ENCODE peak calls at places on chromosome X, in four cellular contexts. One of them, this sample, is unnamed.

GRCh38 chrX:140765043-140765784 is 55.7 kb downstream of the LINC00632 start:
- DNase-seq in GM13977: no peak
- DNase-seq in lower leg skin: no peak
- DNase-seq in ELR: peak; percentile 51
- DNase-seq in this sample: no peak

GRCh38 chrX:56281789-56282188 is 49.6 kb downstream of the KLF8 start:
- DNase-seq in GM13977: no peak
- DNase-seq in lower leg skin: no peak
- DNase-seq in ELR: peak; percentile 5
- DNase-seq in this sample: peak; percentile 15

GRCh38 chrX:3501833-3502535 is 155.5 kb upstream of the MXRA5 start:
- DNase-seq in GM13977: no peak
- DNase-seq in lower leg skin: no peak
- DNase-seq in ELR: no peak
- DNase-seq in this sample: peak; percentile 69

GRCh38 chrX:109709129-109709631 is 23.9 kb downstream of the ACSL4 start:
- DNase-seq in GM13977: peak; percentile 31
- DNase-seq in lower leg skin: no peak
- DNase-seq in ELR: peak; percentile 57
- DNase-seq in this sample: peak; percentile 57

GRCh38 chrX:13373807-13374187 is 53.9 kb upstream of the ATXN3L start:
- DNase-seq in GM13977: no peak
- DNase-seq in lower leg skin: no peak
- DNase-seq in ELR: no peak
- DNase-seq in this sample: peak; percentile 56

GRCh38 chrX:77510007-77510406 is 62.8 kb downstream of the FGF16 start:
- DNase-seq in GM13977: no peak
- DNase-seq in lower leg skin: no peak
- DNase-seq in ELR: peak; percentile 48
- DNase-seq in this sample: peak; percentile 6

GRCh38 chrX:118528089-118528753 is 32.6 kb downstream of the DOCK11 start:
- DNase-seq in GM13977: peak; percentile 28
- DNase-seq in lower leg skin: no peak
- DNase-seq in ELR: no peak
- DNase-seq in this sample: no peak

GRCh38 chrX:39757971-39758370 is 339.8 kb downstream of the BCOR start:
- DNase-seq in GM13977: no peak
- DNase-seq in lower leg skin: no peak
- DNase-seq in ELR: peak; percentile 41
- DNase-seq in this sample: peak; percentile 28

GRCh38 chrX:136259543-136259942 is 8.3 kb upstream of the MAP7D3 start:
- DNase-seq in GM13977: no peak
- DNase-seq in lower leg skin: no peak
- DNase-seq in ELR: peak; percentile 81
- DNase-seq in this sample: peak; percentile 69

GRCh38 chrX:129594781-129595180 is 54.7 kb downstream of the OCRL start:
- DNase-seq in GM13977: no peak
- DNase-seq in lower leg skin: no peak
- DNase-seq in ELR: no peak
- DNase-seq in this sample: no peak

GRCh38 chrX:118729043-118729652 is 1.7 kb downstream of the IL13RA1 start:
- DNase-seq in GM13977: no peak
- DNase-seq in lower leg skin: no peak
- DNase-seq in ELR: no peak
- DNase-seq in this sample: no peak